ENCODE peak calls at places on chromosomes 11 and 22, in ten cellular contexts. K is progenitor cell of endocrine pancreas, F is prostate gland, A is astrocyte of the cerebellum, X is transverse colon, M is Calu3, G is HCT116, P is cardiac muscle cell, E is GM10248, S is upper lobe of left lung. H is an unnamed sample.
A peak's percentile ranks its signal among the peaks of the same experiment; 100 is the strongest.

GRCh38 chr22:45426387-45426786 is 12.9 kb downstream of the RIBC2 start:
- DNase-seq in A (no peak), F (no peak), E (no peak), G (no peak), S (no peak), K (no peak), M (no peak), X (no peak), P (no peak), H (no peak)

GRCh38 chr11:36002196-36002595 is 58.3 kb downstream of the LDLRAD3 start:
- DNase-seq in E (no peak), A (no peak), K (no peak), P (no peak), X (no peak), M (no peak), S (no peak), G (no peak), F (no peak), H (no peak)

GRCh38 chr11:113096661-113097060 is 135.4 kb downstream of the NCAM1 start:
- DNase-seq in P (no peak), A (no peak), X (no peak), E (no peak), M (no peak), F (no peak), G (no peak), S (no peak), K (no peak), H (no peak)

GRCh38 chr22:39353346-39353745 is 3.6 kb downstream of the SYNGR1 start:
- DNase-seq in F (no peak), G (no peak), E (no peak), S (peak; percentile 37), X (no peak), P (no peak), M (no peak), A (no peak), K (no peak), H (no peak)

GRCh38 chr22:29625090-29625825 is 21.8 kb downstream of the NF2 start:
- DNase-seq in G (no peak), E (peak; percentile 40), M (peak; percentile 59), X (peak; percentile 34), F (peak; percentile 59), A (peak; percentile 71), K (no peak), P (peak; percentile 42), S (peak; percentile 60), H (peak; percentile 28)

GRCh38 chr11:118227865-118228785 is 3.3 kb upstream of the JAML start:
- DNase-seq in G (no peak), K (no peak), P (no peak), F (no peak), S (no peak), M (no peak), E (peak; percentile 35), A (no peak), X (no peak), H (no peak)

GRCh38 chr22:30575011-30575671 is 676 bp upstream of the GAL3ST1 start:
- DNase-seq in X (no peak), E (no peak), M (no peak), F (no peak), K (no peak), S (peak; percentile 26), P (no peak), G (no peak), A (no peak), H (no peak)

GRCh38 chr11:87431386-87431785 is 393.7 kb downstream of the TMEM135 start:
- DNase-seq in X (no peak), A (no peak), K (no peak), E (no peak), G (no peak), S (no peak), F (no peak), M (no peak), P (no peak), H (no peak)

GRCh38 chr11:131253885-131254204 is 116.6 kb upstream of the NTM start:
- DNase-seq in S (no peak), G (no peak), K (no peak), A (no peak), X (no peak), P (no peak), F (no peak), M (no peak), E (no peak), H (no peak)

GRCh38 chr22:21686193-21686608 is 20.4 kb downstream of the PPIL2 start:
- DNase-seq in P (no peak), A (no peak), S (no peak), X (no peak), G (no peak), F (no peak), K (no peak), M (no peak), E (no peak), H (no peak)
- TF ChIP-seq CTCF in P (no peak), A (no peak), S (no peak), X (no peak), G (no peak), F (no peak), K (no peak), M (no peak), E (no peak), H (no peak)

GRCh38 chr22:22593250-22593649 is 34.2 kb upstream of the PRAME start:
- DNase-seq in K (no peak), S (no peak), A (no peak), E (no peak), P (no peak), X (no peak), F (no peak), M (no peak), G (no peak), H (no peak)

GRCh38 chr22:22588485-22589164 is 29.6 kb upstream of the PRAME start:
- DNase-seq in A (no peak), S (no peak), P (no peak), F (no peak), M (no peak), K (no peak), E (no peak), G (no peak), X (no peak), H (no peak)

GRCh38 chr22:22593964-22594656 is 35.0 kb upstream of the PRAME start:
- DNase-seq in S (peak; percentile 40), M (peak; percentile 65), K (no peak), E (peak; percentile 75), A (peak; percentile 6), P (no peak), F (no peak), X (peak; percentile 38), G (peak; percentile 48), H (peak; percentile 72)

GRCh38 chr22:22590136-22590891 is 31.2 kb upstream of the PRAME start:
- DNase-seq in K (no peak), M (no peak), A (no peak), P (no peak), X (no peak), G (no peak), F (no peak), E (no peak), S (no peak), H (no peak)

GRCh38 chr22:22591348-22592299 is 32.6 kb upstream of the PRAME start:
- DNase-seq in E (no peak), K (no peak), A (no peak), X (no peak), F (no peak), G (no peak), M (no peak), S (no peak), P (no peak), H (no peak)
- TF ChIP-seq CTCF in E (no peak), K (no peak), A (peak; percentile 10), X (no peak), F (no peak), G (peak; percentile 21), M (peak; percentile 39), S (no peak), P (no peak), H (no peak)

GRCh38 chr11:116171271-116172140 is 601.3 kb downstream of the BUD13 start:
- DNase-seq in G (no peak), M (no peak), X (no peak), A (no peak), P (no peak), F (no peak), E (no peak), K (no peak), S (no peak), H (no peak)

GRCh38 chr11:116172156-116172555 is 600.6 kb downstream of the BUD13 start:
- DNase-seq in E (no peak), S (no peak), A (no peak), G (no peak), P (no peak), X (no peak), M (no peak), K (no peak), F (no peak), H (no peak)

GRCh38 chr11:116168459-116168787 is 604.4 kb downstream of the BUD13 start:
- DNase-seq in A (no peak), P (no peak), M (no peak), G (no peak), X (no peak), S (no peak), F (no peak), E (no peak), K (no peak), H (no peak)

GRCh38 chr11:116169776-116170175 is 603.0 kb downstream of the BUD13 start:
- DNase-seq in M (no peak), S (no peak), A (no peak), E (no peak), X (no peak), P (no peak), K (no peak), G (no peak), F (no peak), H (no peak)

GRCh38 chr11:116170526-116171120 is 602.2 kb downstream of the BUD13 start:
- DNase-seq in A (no peak), S (peak; percentile 31), X (peak; percentile 25), E (no peak), G (no peak), P (no peak), F (no peak), K (no peak), M (peak; percentile 32), H (no peak)
- TF ChIP-seq CTCF in A (peak; percentile 16), S (no peak), X (no peak), E (no peak), G (peak; percentile 39), P (no peak), F (no peak), K (peak; percentile 47), M (no peak), H (peak; percentile 29)

GRCh38 chr22:22387386-22387736 is 121.2 kb downstream of the ZNF280B start:
- DNase-seq in F (no peak), M (no peak), E (no peak), A (no peak), S (no peak), K (no peak), X (no peak), P (no peak), G (no peak), H (no peak)

GRCh38 chr22:22386602-22387385 is 121.7 kb downstream of the ZNF280B start:
- DNase-seq in K (no peak), E (no peak), F (no peak), M (no peak), S (no peak), A (no peak), P (no peak), X (no peak), G (no peak), H (no peak)

GRCh38 chr22:22388494-22388893 is 120.0 kb downstream of the ZNF280B start:
- DNase-seq in A (no peak), M (no peak), P (no peak), G (no peak), F (no peak), S (no peak), E (no peak), X (no peak), K (no peak), H (no peak)

GRCh38 chr22:22390989-22391388 is 117.6 kb downstream of the ZNF280B start:
- DNase-seq in M (no peak), P (no peak), G (no peak), F (no peak), K (no peak), E (no peak), A (no peak), X (no peak), S (no peak), H (no peak)

GRCh38 chr22:22388055-22388454 is 120.5 kb downstream of the ZNF280B start:
- DNase-seq in X (no peak), A (no peak), K (no peak), M (no peak), P (no peak), S (no peak), F (no peak), E (no peak), G (no peak), H (no peak)
- TF ChIP-seq CTCF in X (no peak), A (no peak), K (no peak), M (no peak), P (no peak), S (no peak), F (no peak), E (no peak), G (no peak), H (no peak)

H was measured in nephron progenitor cell.